ENCODE peak calls at places on chromosome 9, in nine cellular contexts. K, Y, D, W, L, Z, T, N and A are unnamed samples.

GRCh38 chr9:15372385-15373200 is 50.1 kb upstream of the SNAPC3 start:
- DNase-seq in L (no peak), N (no peak), T (no peak), W (no peak), Y (no peak), D (no peak), Z (peak), K (no peak), A (no peak)

GRCh38 chr9:14158911-14159310 is 155.0 kb downstream of the NFIB start:
- DNase-seq in Z (no peak), K (no peak), L (no peak), W (no peak), T (no peak), N (no peak), Y (no peak), D (no peak), A (no peak)

GRCh38 chr9:535356-535755 is 306.1 kb upstream of the DMRT1 start:
- DNase-seq in N (no peak), Y (no peak), W (no peak), K (no peak), L (no peak), Z (no peak), T (no peak), D (no peak), A (no peak)

GRCh38 chr9:109248133-109248581 is 72.7 kb downstream of the EPB41L4B start:
- DNase-seq in L (no peak), N (no peak), D (no peak), Z (no peak), Y (no peak), W (no peak), T (no peak), K (no peak), A (no peak)

GRCh38 chr9:133635098-133635497 is 1.1 kb upstream of the DBH start:
- DNase-seq in K (no peak), D (no peak), N (no peak), W (no peak), L (no peak), T (peak), Y (no peak), Z (no peak), A (no peak)

GRCh38 chr9:87816041-87816440 is 66.6 kb upstream of the SPATA31E1 start:
- DNase-seq in D (no peak), T (no peak), L (no peak), Y (no peak), K (no peak), N (no peak), W (peak), Z (no peak), A (no peak)

GRCh38 chr9:96022445-96023031 is 147.0 kb downstream of the ERCC6L2 start:
- DNase-seq in Y (peak), K (no peak), Z (peak), T (peak), N (no peak), W (peak), L (peak), D (no peak), A (peak)

GRCh38 chr9:104993291-104993963 is 65.5 kb upstream of the ABCA1 start:
- DNase-seq in Z (peak), T (peak), K (no peak), D (peak), N (no peak), L (no peak), Y (no peak), W (no peak), A (peak)

GRCh38 chr9:109302606-109303005 is 18.3 kb downstream of the EPB41L4B start:
- DNase-seq in D (no peak), K (no peak), N (no peak), W (no peak), Y (no peak), L (no peak), T (no peak), Z (no peak), A (no peak)

GRCh38 chr9:97997330-97998276 is 14.5 kb downstream of the ANP32B start:
- DNase-seq in N (no peak), W (no peak), D (no peak), Z (no peak), K (no peak), Y (no peak), T (no peak), L (no peak), A (no peak)

GRCh38 chr9:21210311-21210710 is 3.4 kb upstream of the IFNA10 start:
- DNase-seq in Z (no peak), W (no peak), Y (no peak), L (no peak), T (no peak), K (no peak), N (no peak), D (no peak), A (no peak)

GRCh38 chr9:130128251-130128650 is 44.0 kb upstream of the NCS1 start:
- DNase-seq in D (no peak), N (peak), Y (peak), T (no peak), K (peak), Z (peak), L (no peak), W (peak), A (no peak)

GRCh38 chr9:78986446-78986845 is 585.3 kb upstream of the TLE4 start:
- DNase-seq in W (no peak), Y (no peak), D (no peak), L (no peak), T (no peak), K (no peak), N (no peak), Z (no peak), A (no peak)

GRCh38 chr9:98226516-98226915 is 28.9 kb downstream of the TBC1D2 start:
- DNase-seq in W (no peak), T (no peak), K (no peak), L (no peak), D (no peak), Z (no peak), N (no peak), Y (no peak), A (no peak)

GRCh38 chr9:16571127-16571848 is 299.2 kb downstream of the BNC2 start:
- DNase-seq in Y (no peak), L (no peak), D (no peak), W (no peak), Z (no peak), T (no peak), K (no peak), N (no peak), A (no peak)

GRCh38 chr9:134891016-134891589 is 10.5 kb downstream of the FCN2 start:
- DNase-seq in W (peak), K (no peak), T (no peak), Z (no peak), N (no peak), Y (no peak), D (no peak), L (no peak), A (peak)

GRCh38 chr9:105445203-105445881 is 2.5 kb upstream of the FSD1L start:
- DNase-seq in D (no peak), Y (no peak), T (no peak), L (no peak), N (no peak), W (no peak), Z (no peak), K (no peak), A (no peak)

GRCh38 chr9:113504725-113505590 is 41.4 kb downstream of the RGS3 start:
- DNase-seq in Z (no peak), N (no peak), L (no peak), Y (no peak), W (no peak), T (no peak), D (no peak), K (no peak), A (no peak)

GRCh38 chr9:88651682-88652633 is 117.0 kb downstream of the NXNL2 start:
- DNase-seq in L (no peak), W (peak), Y (no peak), T (no peak), Z (no peak), K (no peak), D (peak), N (no peak), A (no peak)

GRCh38 chr9:3027260-3027659 is 183.4 kb upstream of the PUM3 start:
- DNase-seq in K (no peak), Y (no peak), Z (no peak), T (peak), N (no peak), W (no peak), L (no peak), D (no peak), A (no peak)

GRCh38 chr9:119771336-119771735 is 402.1 kb upstream of the BRINP1 start:
- DNase-seq in Y (no peak), Z (no peak), N (no peak), T (no peak), K (no peak), D (no peak), L (no peak), W (no peak), A (no peak)

GRCh38 chr9:98989036-98990000 is 45.6 kb downstream of the COL15A1 start:
- DNase-seq in D (peak), Z (no peak), K (no peak), Y (no peak), N (no peak), L (no peak), W (peak), T (no peak), A (no peak)